ENCODE peak calls at places on chromosomes 3 and 15, in seven cellular contexts. X is A549, Y is uterus, F is GM12878, O is heart left ventricle, N is prostate gland, Q is body of pancreas. M is an unnamed sample.

GRCh38 chr15:101201411-101202174 is 50.3 kb downstream of the CHSY1 start:
- DNase-seq in N (peak; percentile 84), F (no peak), Y (peak; percentile 92), X (peak; percentile 93), Q (peak; percentile 50), O (peak; percentile 90), M (peak; percentile 19)

GRCh38 chr3:177538064-177538742 is 340.9 kb upstream of the TBL1XR1 start:
- DNase-seq in Y (no peak), O (peak; percentile 63), Q (no peak), X (no peak), F (no peak), N (no peak), M (no peak)

GRCh38 chr3:171393032-171393744 is 67.0 kb downstream of the TNIK start:
- DNase-seq in N (no peak), X (no peak), F (no peak), Y (no peak), Q (peak; percentile 49), O (no peak), M (no peak)

GRCh38 chr15:85671156-85671555 is 123.6 kb downstream of the KLHL25 start:
- DNase-seq in N (no peak), Y (no peak), X (no peak), F (no peak), Q (no peak), O (no peak), M (no peak)

GRCh38 chr15:68098465-68098864 is 44.4 kb downstream of the PIAS1 start:
- DNase-seq in X (no peak), Q (no peak), Y (no peak), N (no peak), O (no peak), F (no peak), M (no peak)

GRCh38 chr3:66823010-66823399 is 175.1 kb upstream of the KBTBD8 start:
- DNase-seq in N (no peak), F (no peak), O (no peak), Y (no peak), Q (peak; percentile 62), X (no peak), M (no peak)

GRCh38 chr3:45034612-45035252 is 8.6 kb downstream of the CLEC3B start:
- DNase-seq in N (no peak), Y (peak; percentile 35), F (no peak), O (peak; percentile 68), Q (peak; percentile 33), X (no peak), M (no peak)

GRCh38 chr15:22226034-22226790 is 145.9 kb downstream of the OR4M2 start:
- DNase-seq in Y (no peak), X (no peak), Q (no peak), O (no peak), N (no peak), F (no peak), M (no peak)

GRCh38 chr15:100780208-100780800 is 99.3 kb upstream of the ALDH1A3 start:
- DNase-seq in X (no peak), F (no peak), O (peak; percentile 1), Y (no peak), Q (no peak), N (peak; percentile 2), M (no peak)

GRCh38 chr3:185362850-185363661 is at the start of gene MAP3K13:
- DNase-seq in X (peak; percentile 94), F (peak; percentile 81), Q (peak; percentile 93), Y (peak; percentile 82), N (peak; percentile 94), O (peak; percentile 76), M (peak; percentile 84)

GRCh38 chr3:128784228-128784627 is 58.2 kb downstream of the RAB7A start:
- DNase-seq in O (peak; percentile 55), Y (no peak), X (peak; percentile 16), Q (no peak), N (no peak), F (no peak), M (no peak)

GRCh38 chr3:14175383-14176037 is 2.9 kb downstream of the XPC start:
- DNase-seq in Y (no peak), X (no peak), O (no peak), F (peak; percentile 48), N (no peak), Q (no peak), M (no peak)

GRCh38 chr3:152272771-152273242 is 4.1 kb downstream of the MBNL1 start:
- DNase-seq in Q (no peak), F (no peak), Y (no peak), O (no peak), N (no peak), X (no peak), M (no peak)

GRCh38 chr3:55531266-55531665 is 44.2 kb upstream of the WNT5A start:
- DNase-seq in N (no peak), O (no peak), Y (no peak), F (no peak), Q (no peak), X (no peak), M (no peak)

GRCh38 chr15:75943713-75944215 is 40.1 kb downstream of the FBXO22 start:
- DNase-seq in F (no peak), O (no peak), Y (no peak), N (no peak), Q (no peak), X (no peak), M (no peak)

GRCh38 chr3:127667119-127667681 is 5.6 kb upstream of the ABTB1 start:
- DNase-seq in O (no peak), F (no peak), N (no peak), X (no peak), Y (no peak), Q (no peak), M (no peak)

GRCh38 chr15:100891316-100892012 is 11.8 kb downstream of the ALDH1A3 start:
- DNase-seq in Y (peak; percentile 13), N (no peak), F (no peak), X (no peak), Q (no peak), O (no peak), M (no peak)

GRCh38 chr3:179149239-179149887 is 1.2 kb downstream of the PIK3CA start:
- DNase-seq in O (no peak), Q (peak; percentile 28), Y (peak; percentile 23), X (peak; percentile 22), F (peak; percentile 53), N (peak; percentile 30), M (no peak)

GRCh38 chr15:44427756-44428724 is 611 bp downstream of the CTDSPL2 start:
- DNase-seq in X (peak; percentile 28), O (no peak), F (no peak), N (peak; percentile 44), Y (no peak), Q (peak; percentile 69), M (peak; percentile 21)

DNA sequence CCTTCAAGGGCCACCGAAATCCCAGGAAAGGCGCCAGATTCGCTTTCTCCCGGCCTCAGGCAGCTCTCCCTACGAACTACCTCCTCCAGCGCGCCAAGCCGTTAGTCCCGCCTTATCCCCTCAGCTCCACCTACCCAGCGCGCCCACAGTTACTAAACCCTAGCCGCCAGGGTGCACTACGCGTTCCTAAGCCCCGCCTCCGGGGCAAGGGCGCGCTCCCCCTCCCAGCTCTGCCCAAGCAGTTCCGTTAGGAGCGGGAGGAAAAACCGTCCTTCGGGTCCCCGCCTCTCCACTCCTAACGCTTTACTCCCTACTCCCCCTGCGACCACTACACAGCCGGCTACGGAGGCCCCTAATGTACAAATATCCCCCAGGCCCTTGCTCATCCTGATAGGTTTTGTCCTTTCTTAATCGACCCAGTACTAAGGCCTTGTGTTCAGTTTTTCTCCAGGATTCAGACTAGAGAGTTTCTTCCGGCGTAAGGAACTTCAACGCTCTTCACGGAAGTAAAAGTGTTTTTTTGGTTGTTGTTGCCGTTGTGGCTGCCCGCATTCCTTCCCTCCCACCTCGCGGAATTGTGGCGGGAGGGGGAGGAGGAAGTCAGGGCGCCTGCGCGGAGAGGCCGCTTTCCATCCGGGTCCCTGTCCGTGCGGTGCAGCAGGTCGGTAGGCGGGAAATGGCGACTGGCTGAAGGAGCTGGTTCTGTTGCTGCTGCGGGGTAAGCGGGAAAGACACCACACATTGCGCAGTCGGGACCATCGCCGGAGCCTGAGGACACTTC is at the start of gene CTDSPL2:
- DNase-seq in Y (peak; percentile 98), X (peak; percentile 98), N (peak; percentile 98), F (peak; percentile 91), Q (peak; percentile 98), O (peak; percentile 99), M (peak; percentile 97)
- TF ChIP-seq POLR2A in Y (peak; percentile 49), X (peak; percentile 63), N (peak; percentile 48), F (peak; percentile 93), Q (peak; percentile 48), O (peak; percentile 59), M (peak; percentile 50)

GRCh38 chr3:184249412-184250166 is at the start of gene EEF1AKMT4:
- DNase-seq in X (peak; percentile 98), O (peak; percentile 95), F (peak; percentile 87), Y (peak; percentile 96), N (peak; percentile 96), Q (peak; percentile 99), M (peak; percentile 99)
- TF ChIP-seq POLR2A in X (peak; percentile 67), O (peak; percentile 46), F (peak; percentile 79), Y (no peak), N (peak; percentile 42), Q (peak; percentile 15), M (peak; percentile 64)

GRCh38 chr3:182792901-182793662 is at the start of gene ATP11B:
- DNase-seq in N (peak; percentile 79), O (peak; percentile 79), F (no peak), X (peak; percentile 45), Y (peak; percentile 54), Q (peak; percentile 86), M (peak; percentile 18)
- TF ChIP-seq POLR2A in N (peak; percentile 66), O (peak; percentile 77), F (peak; percentile 91), X (peak; percentile 64), Y (peak; percentile 40), Q (peak; percentile 80), M (peak; percentile 64)

GRCh38 chr15:90882781-90883525 is 1.4 kb upstream of the FES start:
- DNase-seq in X (no peak), O (no peak), F (no peak), N (no peak), Q (no peak), Y (no peak), M (no peak)

GRCh38 chr15:90883526-90883931 is 775 bp upstream of the FES start:
- DNase-seq in X (no peak), Y (no peak), F (no peak), Q (peak; percentile 23), N (no peak), O (no peak), M (no peak)

GRCh38 chr15:90885432-90886290 is 1.4 kb downstream of the FES start:
- DNase-seq in Y (peak; percentile 79), X (peak; percentile 61), Q (peak; percentile 79), N (peak; percentile 59), O (peak; percentile 84), F (no peak), M (no peak)

GRCh38 chr15:90884719-90885431 is 571 bp downstream of the FES start:
- DNase-seq in F (no peak), X (no peak), N (no peak), Y (no peak), O (no peak), Q (no peak), M (no peak)

DNA sequence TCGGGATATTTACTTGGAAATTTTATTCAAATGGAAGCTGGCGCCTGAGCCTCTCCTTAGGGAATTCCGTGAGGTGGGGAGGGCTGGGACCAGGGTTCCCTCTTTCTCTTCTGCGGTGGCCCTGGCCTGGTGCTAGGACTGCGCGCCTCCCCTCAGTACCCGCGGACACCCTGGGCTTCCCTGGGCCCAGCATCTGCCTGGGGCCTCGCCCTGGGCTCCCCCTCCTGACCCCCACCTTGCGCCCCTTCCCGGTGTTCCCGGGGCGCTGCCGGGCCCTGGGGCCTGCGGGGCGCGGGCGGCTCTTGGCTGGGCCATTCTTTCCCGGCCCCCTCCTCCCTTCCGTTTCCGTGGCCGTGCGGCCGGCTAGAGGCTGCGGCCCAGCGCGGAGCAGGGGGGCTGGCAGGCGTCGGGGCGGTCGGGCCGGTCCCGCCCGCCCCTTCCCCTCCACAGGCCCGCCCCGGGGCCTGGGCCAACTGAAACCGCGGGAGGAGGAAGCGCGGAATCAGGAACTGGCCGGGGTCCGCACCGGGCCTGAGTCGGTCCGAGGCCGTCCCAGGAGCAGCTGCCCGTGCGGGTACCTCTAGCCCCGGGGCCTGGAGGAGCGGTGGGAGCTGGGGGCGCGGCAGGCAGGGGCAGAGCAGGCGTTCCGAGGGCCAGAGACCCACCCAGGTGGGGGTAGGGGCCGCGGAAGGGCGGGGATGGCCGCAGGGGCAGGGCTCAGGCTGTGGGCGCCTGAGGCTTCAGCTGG is at the start of gene FES:
- DNase-seq in Y (peak; percentile 63), X (no peak), F (no peak), N (no peak), Q (peak; percentile 64), O (peak; percentile 87), M (no peak)
- TF ChIP-seq POLR2A in Y (peak; percentile 74), X (no peak), F (peak; percentile 69), N (peak; percentile 32), Q (peak; percentile 32), O (peak; percentile 65), M (no peak)

M was measured in HCT116.